ENCODE peak calls at places on chromosomes 12 and 14, in eight cellular contexts. One of them, this sample, is unnamed.

GRCh38 chr12:47021298-47021697 is 58.1 kb upstream of the PCED1B start:
- DNase-seq in body of pancreas: peak; percentile 13
- DNase-seq in GM23338: peak; percentile 73
- DNase-seq in heart left ventricle: no peak
- DNase-seq in left lung: no peak
- DNase-seq in tibial nerve: no peak
- DNase-seq in lower lobe of right lung: no peak
- DNase-seq in dorsolateral prefrontal cortex: no peak
- DNase-seq in this sample: no peak

GRCh38 chr12:112418248-112418595 is 525 bp upstream of the PTPN11 start:
- DNase-seq in dorsolateral prefrontal cortex: no peak
- DNase-seq in body of pancreas: no peak
- DNase-seq in lower lobe of right lung: no peak
- DNase-seq in GM23338: no peak
- DNase-seq in tibial nerve: no peak
- DNase-seq in left lung: no peak
- DNase-seq in heart left ventricle: no peak
- DNase-seq in this sample: no peak

GRCh38 chr12:131989021-131989420 is 39.3 kb downstream of the EP400 start:
- DNase-seq in dorsolateral prefrontal cortex: no peak
- DNase-seq in heart left ventricle: no peak
- DNase-seq in lower lobe of right lung: no peak
- DNase-seq in tibial nerve: no peak
- DNase-seq in GM23338: no peak
- DNase-seq in left lung: no peak
- DNase-seq in body of pancreas: no peak
- DNase-seq in this sample: no peak

GRCh38 chr14:75531660-75532317 is 9.5 kb downstream of the BATF start:
- DNase-seq in tibial nerve: no peak
- DNase-seq in left lung: no peak
- DNase-seq in heart left ventricle: no peak
- DNase-seq in lower lobe of right lung: no peak
- DNase-seq in dorsolateral prefrontal cortex: no peak
- DNase-seq in body of pancreas: no peak
- DNase-seq in GM23338: no peak
- DNase-seq in this sample: no peak

GRCh38 chr12:16437926-16438325 is 90.5 kb downstream of the MGST1 start:
- DNase-seq in heart left ventricle: no peak
- DNase-seq in body of pancreas: no peak
- DNase-seq in dorsolateral prefrontal cortex: no peak
- DNase-seq in tibial nerve: no peak
- DNase-seq in GM23338: no peak
- DNase-seq in lower lobe of right lung: no peak
- DNase-seq in left lung: no peak
- DNase-seq in this sample: no peak

GRCh38 chr12:111126331-111126730 is 206.0 kb upstream of the MYL2 start:
- DNase-seq in left lung: no peak
- DNase-seq in body of pancreas: peak; percentile 39
- DNase-seq in tibial nerve: no peak
- DNase-seq in heart left ventricle: peak; percentile 15
- DNase-seq in lower lobe of right lung: no peak
- DNase-seq in dorsolateral prefrontal cortex: no peak
- DNase-seq in GM23338: no peak
- DNase-seq in this sample: no peak

GRCh38 chr12:108358580-108358965 is 19.5 kb upstream of the CMKLR1 start:
- DNase-seq in lower lobe of right lung: no peak
- DNase-seq in body of pancreas: no peak
- DNase-seq in GM23338: no peak
- DNase-seq in tibial nerve: no peak
- DNase-seq in heart left ventricle: no peak
- DNase-seq in dorsolateral prefrontal cortex: no peak
- DNase-seq in left lung: no peak
- DNase-seq in this sample: no peak

GRCh38 chr14:68946423-68946822 is 32.7 kb downstream of the ACTN1 start:
- DNase-seq in dorsolateral prefrontal cortex: no peak
- DNase-seq in lower lobe of right lung: no peak
- DNase-seq in GM23338: no peak
- DNase-seq in left lung: no peak
- DNase-seq in body of pancreas: no peak
- DNase-seq in tibial nerve: no peak
- DNase-seq in heart left ventricle: no peak
- DNase-seq in this sample: no peak

GRCh38 chr14:68690106-68690960 is 102.5 kb downstream of the ZFP36L1 start:
- DNase-seq in GM23338: no peak
- DNase-seq in body of pancreas: no peak
- DNase-seq in dorsolateral prefrontal cortex: no peak
- DNase-seq in left lung: no peak
- DNase-seq in heart left ventricle: no peak
- DNase-seq in lower lobe of right lung: no peak
- DNase-seq in tibial nerve: no peak
- DNase-seq in this sample: no peak

GRCh38 chr12:3607039-3607719 is 116.2 kb downstream of the PRMT8 start:
- DNase-seq in GM23338: no peak
- DNase-seq in dorsolateral prefrontal cortex: peak; percentile 32
- DNase-seq in heart left ventricle: no peak
- DNase-seq in tibial nerve: no peak
- DNase-seq in body of pancreas: no peak
- DNase-seq in left lung: no peak
- DNase-seq in lower lobe of right lung: no peak
- DNase-seq in this sample: no peak

GRCh38 chr12:11827096-11827841 is 177.8 kb downstream of the ETV6 start:
- DNase-seq in lower lobe of right lung: no peak
- DNase-seq in body of pancreas: peak; percentile 61
- DNase-seq in tibial nerve: no peak
- DNase-seq in heart left ventricle: no peak
- DNase-seq in GM23338: peak; percentile 75
- DNase-seq in left lung: no peak
- DNase-seq in dorsolateral prefrontal cortex: peak; percentile 58
- DNase-seq in this sample: no peak

GRCh38 chr12:121364657-121365265 is 12.6 kb upstream of the ANAPC5 start:
- DNase-seq in lower lobe of right lung: no peak
- DNase-seq in tibial nerve: no peak
- DNase-seq in heart left ventricle: no peak
- DNase-seq in left lung: no peak
- DNase-seq in body of pancreas: no peak
- DNase-seq in GM23338: no peak
- DNase-seq in dorsolateral prefrontal cortex: no peak
- DNase-seq in this sample: no peak

GRCh38 chr12:127811988-127812387 is 455.0 kb upstream of the TMEM132C start:
- DNase-seq in GM23338: peak; percentile 4
- DNase-seq in left lung: no peak
- DNase-seq in heart left ventricle: peak; percentile 58
- DNase-seq in lower lobe of right lung: no peak
- DNase-seq in body of pancreas: peak; percentile 2
- DNase-seq in tibial nerve: no peak
- DNase-seq in dorsolateral prefrontal cortex: peak; percentile 70
- DNase-seq in this sample: no peak

GRCh38 chr12:108589028-108589839 is 8.7 kb downstream of the TMEM119 start:
- DNase-seq in heart left ventricle: no peak
- DNase-seq in tibial nerve: no peak
- DNase-seq in dorsolateral prefrontal cortex: no peak
- DNase-seq in left lung: no peak
- DNase-seq in body of pancreas: peak; percentile 21
- DNase-seq in GM23338: no peak
- DNase-seq in lower lobe of right lung: no peak
- DNase-seq in this sample: no peak

GRCh38 chr12:84874825-84875139 is 37.8 kb downstream of the SLC6A15 start:
- DNase-seq in GM23338: no peak
- DNase-seq in left lung: no peak
- DNase-seq in lower lobe of right lung: no peak
- DNase-seq in heart left ventricle: no peak
- DNase-seq in body of pancreas: no peak
- DNase-seq in dorsolateral prefrontal cortex: no peak
- DNase-seq in tibial nerve: no peak
- DNase-seq in this sample: no peak

GRCh38 chr12:63238892-63239291 is 87.9 kb upstream of the AVPR1A start:
- DNase-seq in body of pancreas: no peak
- DNase-seq in tibial nerve: no peak
- DNase-seq in dorsolateral prefrontal cortex: no peak
- DNase-seq in heart left ventricle: no peak
- DNase-seq in lower lobe of right lung: no peak
- DNase-seq in GM23338: no peak
- DNase-seq in left lung: no peak
- DNase-seq in this sample: no peak

GRCh38 chr12:5191803-5192538 is 148.3 kb downstream of the KCNA5 start:
- DNase-seq in dorsolateral prefrontal cortex: no peak
- DNase-seq in tibial nerve: no peak
- DNase-seq in body of pancreas: no peak
- DNase-seq in heart left ventricle: no peak
- DNase-seq in lower lobe of right lung: no peak
- DNase-seq in GM23338: no peak
- DNase-seq in left lung: no peak
- DNase-seq in this sample: no peak

GRCh38 chr12:42166501-42166900 is 21.8 kb upstream of the GXYLT1 start:
- DNase-seq in left lung: no peak
- DNase-seq in GM23338: no peak
- DNase-seq in tibial nerve: no peak
- DNase-seq in heart left ventricle: no peak
- DNase-seq in body of pancreas: no peak
- DNase-seq in dorsolateral prefrontal cortex: no peak
- DNase-seq in lower lobe of right lung: no peak
- DNase-seq in this sample: no peak

DNA sequence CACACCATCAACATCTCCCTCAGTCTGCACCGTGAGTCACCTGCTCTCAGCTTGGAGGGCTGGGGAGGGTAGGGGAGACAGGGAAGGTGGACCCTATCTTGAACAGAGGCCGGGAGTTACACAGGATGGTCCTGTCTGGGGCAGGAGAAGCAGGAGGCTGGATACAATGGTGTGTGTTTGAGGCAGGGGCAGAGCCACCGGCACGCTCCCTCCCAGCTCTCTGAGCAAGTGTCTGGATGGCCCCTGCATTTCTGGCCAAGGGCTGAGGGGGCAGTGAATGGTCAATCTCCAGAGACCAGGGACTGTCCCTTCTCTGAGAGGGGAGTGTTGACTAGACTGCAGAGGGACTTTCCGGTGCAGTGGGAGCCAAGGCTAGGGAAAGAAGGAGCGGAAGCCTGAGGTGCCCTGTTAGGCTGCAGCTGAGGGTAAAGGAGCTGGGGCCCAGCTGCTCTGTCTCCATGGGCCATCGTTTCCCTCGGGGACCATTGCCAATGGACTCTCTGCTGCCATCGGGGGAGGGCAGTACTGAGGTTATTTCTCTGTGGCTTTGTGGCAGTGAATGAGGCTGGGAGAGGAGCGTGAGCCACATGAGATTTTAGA is 1.9 kb downstream of the LRP1-AS start:
- DNase-seq in heart left ventricle: no peak
- DNase-seq in left lung: no peak
- DNase-seq in tibial nerve: no peak
- DNase-seq in dorsolateral prefrontal cortex: no peak
- DNase-seq in body of pancreas: no peak
- DNase-seq in GM23338: no peak
- DNase-seq in lower lobe of right lung: no peak
- DNase-seq in this sample: no peak
- H3K27ac ChIP-seq in heart left ventricle: peak overlapping the region; percentile 35
- H3K27ac ChIP-seq in left lung: no peak overlapping the region
- H3K27ac ChIP-seq in tibial nerve: no peak overlapping the region
- H3K27ac ChIP-seq in dorsolateral prefrontal cortex: peak overlapping the region; percentile 59
- H3K27ac ChIP-seq in body of pancreas: no peak overlapping the region
- H3K27ac ChIP-seq in GM23338: no peak overlapping the region
- H3K27ac ChIP-seq in lower lobe of right lung: no peak overlapping the region
- H3K27ac ChIP-seq in this sample: peak overlapping the region; percentile 98

DNA sequence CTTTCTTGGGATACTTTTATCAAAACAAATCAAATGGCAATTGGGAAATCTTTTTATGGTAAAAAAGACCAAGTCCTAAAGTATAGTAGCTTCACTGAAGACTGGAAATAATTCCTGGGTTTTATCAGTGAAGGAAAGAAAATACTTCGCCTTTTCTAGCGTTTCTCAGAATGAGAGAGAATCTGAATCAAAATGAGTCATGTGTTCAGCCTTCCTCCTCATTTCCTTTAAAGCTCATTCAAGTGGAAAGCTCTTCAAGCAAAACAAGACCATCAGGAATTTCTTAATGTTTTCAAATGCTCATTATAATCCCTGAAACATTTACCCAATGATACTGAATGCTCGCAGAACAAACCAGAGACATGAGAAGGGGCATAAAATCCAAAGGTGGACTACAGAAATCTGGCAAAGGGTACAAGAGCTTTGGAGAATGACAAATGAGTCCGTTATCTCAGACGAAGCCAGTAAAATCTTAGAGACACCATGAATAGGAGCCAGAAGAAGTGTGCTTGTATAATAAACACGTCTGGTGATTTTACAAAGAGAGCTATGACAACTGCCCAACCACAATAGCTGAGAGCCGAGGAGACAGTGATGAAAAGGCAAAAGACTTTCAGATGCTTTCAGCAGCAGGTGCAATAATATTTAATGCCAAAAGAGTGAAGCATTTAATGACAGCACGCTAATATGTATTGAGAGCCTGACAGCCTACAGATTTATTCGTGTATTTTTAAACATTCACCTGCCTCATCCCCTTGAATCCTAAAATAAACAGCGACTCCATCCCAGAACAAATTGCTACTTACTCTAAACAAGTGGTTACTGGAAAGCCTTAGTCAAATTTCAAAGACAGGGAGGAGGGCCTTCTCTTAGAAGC is 19.1 kb downstream of the SPRING1 start:
- DNase-seq in left lung: no peak
- DNase-seq in dorsolateral prefrontal cortex: no peak
- DNase-seq in GM23338: no peak
- DNase-seq in heart left ventricle: no peak
- DNase-seq in lower lobe of right lung: no peak
- DNase-seq in tibial nerve: no peak
- DNase-seq in body of pancreas: no peak
- DNase-seq in this sample: peak; percentile 11
- H3K4me3 ChIP-seq in left lung: no peak overlapping the region
- H3K4me3 ChIP-seq in dorsolateral prefrontal cortex: peak overlapping the region; percentile 30
- H3K4me3 ChIP-seq in GM23338: no peak overlapping the region
- H3K4me3 ChIP-seq in heart left ventricle: no peak overlapping the region
- H3K4me3 ChIP-seq in lower lobe of right lung: no peak overlapping the region
- H3K4me3 ChIP-seq in tibial nerve: no peak overlapping the region
- H3K4me3 ChIP-seq in body of pancreas: no peak overlapping the region
- H3K4me3 ChIP-seq in this sample: no peak overlapping the region

DNA sequence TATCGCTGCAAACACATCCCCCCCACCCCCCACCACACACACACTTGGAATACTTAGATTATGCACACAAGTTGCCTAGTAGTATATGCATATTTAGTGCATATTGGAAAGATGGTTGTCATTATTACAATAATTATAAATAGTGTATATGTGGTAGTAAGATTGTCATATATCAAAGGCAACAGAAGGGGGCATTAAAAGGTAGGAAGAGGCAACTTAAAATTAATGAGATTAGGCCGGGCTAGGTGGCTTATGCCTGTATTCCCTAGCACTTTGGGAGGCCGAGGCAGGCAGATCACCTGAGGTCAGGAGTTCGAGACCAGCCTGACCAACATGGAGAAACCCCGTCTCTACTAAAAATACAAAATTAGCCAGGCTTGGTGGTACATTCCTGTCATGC is 52.1 kb downstream of the GSC start:
- DNase-seq in dorsolateral prefrontal cortex: no peak
- DNase-seq in GM23338: no peak
- DNase-seq in lower lobe of right lung: no peak
- DNase-seq in body of pancreas: no peak
- DNase-seq in tibial nerve: no peak
- DNase-seq in heart left ventricle: no peak
- DNase-seq in left lung: no peak
- DNase-seq in this sample: no peak
- TF ChIP-seq CTCF in dorsolateral prefrontal cortex: no peak
- TF ChIP-seq CTCF in GM23338: no peak
- TF ChIP-seq CTCF in lower lobe of right lung: no peak
- TF ChIP-seq CTCF in body of pancreas: no peak
- TF ChIP-seq CTCF in tibial nerve: no peak
- TF ChIP-seq CTCF in heart left ventricle: no peak
- TF ChIP-seq CTCF in left lung: no peak
- TF ChIP-seq CTCF in this sample: no peak

GRCh38 chr12:26872623-26873022 is 39.6 kb upstream of the ITPR2 start:
- DNase-seq in heart left ventricle: no peak
- DNase-seq in body of pancreas: no peak
- DNase-seq in dorsolateral prefrontal cortex: no peak
- DNase-seq in lower lobe of right lung: no peak
- DNase-seq in tibial nerve: no peak
- DNase-seq in GM23338: no peak
- DNase-seq in left lung: no peak
- DNase-seq in this sample: no peak
- H3K27ac ChIP-seq in heart left ventricle: no peak overlapping the region
- H3K27ac ChIP-seq in body of pancreas: no peak overlapping the region
- H3K27ac ChIP-seq in dorsolateral prefrontal cortex: no peak overlapping the region
- H3K27ac ChIP-seq in lower lobe of right lung: no peak overlapping the region
- H3K27ac ChIP-seq in tibial nerve: no peak overlapping the region
- H3K27ac ChIP-seq in GM23338: no peak overlapping the region
- H3K27ac ChIP-seq in left lung: no peak overlapping the region
- H3K27ac ChIP-seq in this sample: no peak overlapping the region

This sample was measured in ascending aorta.